ENCODE peak calls at places on chromosomes 5 and 9, in seven cellular contexts. One of them, this sample, is unnamed.

GRCh38 chr5:31774779-31775178 is 135.8 kb downstream of the PDZD2 start:
- DNase-seq in cardiac fibroblast: peak
- DNase-seq in GM23338: no peak
- DNase-seq in IMR-90: no peak
- DNase-seq in kidney epithelial cell: no peak
- DNase-seq in A673: no peak
- DNase-seq in endodermal cell: no peak
- DNase-seq in this sample: peak

GRCh38 chr5:85077581-85077980 is 692.9 kb upstream of the EDIL3 start:
- DNase-seq in cardiac fibroblast: no peak
- DNase-seq in GM23338: no peak
- DNase-seq in IMR-90: no peak
- DNase-seq in kidney epithelial cell: no peak
- DNase-seq in A673: no peak
- DNase-seq in endodermal cell: no peak
- DNase-seq in this sample: no peak

GRCh38 chr5:74281191-74281590 is 359.3 kb downstream of the ENC1 start:
- DNase-seq in cardiac fibroblast: no peak
- DNase-seq in GM23338: no peak
- DNase-seq in IMR-90: no peak
- DNase-seq in kidney epithelial cell: no peak
- DNase-seq in A673: no peak
- DNase-seq in endodermal cell: peak
- DNase-seq in this sample: no peak

GRCh38 chr9:112341741-112342140 is 8.3 kb upstream of the PTBP3 start:
- DNase-seq in cardiac fibroblast: peak
- DNase-seq in GM23338: peak
- DNase-seq in IMR-90: peak
- DNase-seq in kidney epithelial cell: peak
- DNase-seq in A673: no peak
- DNase-seq in endodermal cell: peak
- DNase-seq in this sample: peak

GRCh38 chr5:14270212-14270702 is 127.1 kb downstream of the TRIO start:
- DNase-seq in cardiac fibroblast: peak
- DNase-seq in GM23338: peak
- DNase-seq in IMR-90: peak
- DNase-seq in kidney epithelial cell: no peak
- DNase-seq in A673: peak
- DNase-seq in endodermal cell: peak
- DNase-seq in this sample: peak

GRCh38 chr5:39584921-39585320 is 160.1 kb upstream of the DAB2 start:
- DNase-seq in cardiac fibroblast: no peak
- DNase-seq in GM23338: no peak
- DNase-seq in IMR-90: peak
- DNase-seq in kidney epithelial cell: no peak
- DNase-seq in A673: no peak
- DNase-seq in endodermal cell: no peak
- DNase-seq in this sample: peak

GRCh38 chr5:168408561-168409321 is 77.5 kb upstream of the RARS1 start:
- DNase-seq in cardiac fibroblast: peak
- DNase-seq in GM23338: no peak
- DNase-seq in IMR-90: peak
- DNase-seq in kidney epithelial cell: no peak
- DNase-seq in A673: no peak
- DNase-seq in endodermal cell: no peak
- DNase-seq in this sample: peak

GRCh38 chr5:101904736-101905135 is 391.3 kb downstream of the SLCO4C1 start:
- DNase-seq in cardiac fibroblast: peak
- DNase-seq in GM23338: no peak
- DNase-seq in IMR-90: no peak
- DNase-seq in kidney epithelial cell: no peak
- DNase-seq in A673: no peak
- DNase-seq in endodermal cell: no peak
- DNase-seq in this sample: peak

GRCh38 chr9:12784461-12785250 is 9.8 kb downstream of the LURAP1L start:
- DNase-seq in cardiac fibroblast: peak
- DNase-seq in GM23338: no peak
- DNase-seq in IMR-90: peak
- DNase-seq in kidney epithelial cell: peak
- DNase-seq in A673: no peak
- DNase-seq in endodermal cell: no peak
- DNase-seq in this sample: peak

GRCh38 chr9:137055385-137056364 is 1.8 kb upstream of the ENTPD2 start:
- DNase-seq in cardiac fibroblast: peak
- DNase-seq in GM23338: no peak
- DNase-seq in IMR-90: peak
- DNase-seq in kidney epithelial cell: no peak
- DNase-seq in A673: peak
- DNase-seq in endodermal cell: no peak
- DNase-seq in this sample: peak

GRCh38 chr9:114721491-114722362 is 39.7 kb upstream of the TEX48 start:
- DNase-seq in cardiac fibroblast: no peak
- DNase-seq in GM23338: no peak
- DNase-seq in IMR-90: peak
- DNase-seq in kidney epithelial cell: no peak
- DNase-seq in A673: no peak
- DNase-seq in endodermal cell: peak
- DNase-seq in this sample: no peak

GRCh38 chr5:107968998-107969397 is 298.3 kb upstream of the EFNA5 start:
- DNase-seq in cardiac fibroblast: peak
- DNase-seq in GM23338: no peak
- DNase-seq in IMR-90: peak
- DNase-seq in kidney epithelial cell: no peak
- DNase-seq in A673: no peak
- DNase-seq in endodermal cell: no peak
- DNase-seq in this sample: peak

GRCh38 chr5:159301351-159301911 is 28.9 kb downstream of the IL12B start:
- DNase-seq in cardiac fibroblast: no peak
- DNase-seq in GM23338: no peak
- DNase-seq in IMR-90: peak
- DNase-seq in kidney epithelial cell: no peak
- DNase-seq in A673: peak
- DNase-seq in endodermal cell: no peak
- DNase-seq in this sample: no peak

GRCh38 chr9:109424618-109425017 is 73.5 kb downstream of the PTPN3 start:
- DNase-seq in cardiac fibroblast: no peak
- DNase-seq in GM23338: no peak
- DNase-seq in IMR-90: no peak
- DNase-seq in kidney epithelial cell: no peak
- DNase-seq in A673: no peak
- DNase-seq in endodermal cell: no peak
- DNase-seq in this sample: no peak

GRCh38 chr5:130710596-130710995 is 454.5 kb downstream of the HINT1 start:
- DNase-seq in cardiac fibroblast: peak
- DNase-seq in GM23338: no peak
- DNase-seq in IMR-90: no peak
- DNase-seq in kidney epithelial cell: peak
- DNase-seq in A673: no peak
- DNase-seq in endodermal cell: peak
- DNase-seq in this sample: peak

GRCh38 chr9:100352727-100353505 is at the start of gene TEX10:
- DNase-seq in cardiac fibroblast: peak
- DNase-seq in GM23338: peak
- DNase-seq in IMR-90: peak
- DNase-seq in kidney epithelial cell: peak
- DNase-seq in A673: peak
- DNase-seq in endodermal cell: peak
- DNase-seq in this sample: peak

GRCh38 chr9:100352201-100352726 is 478 bp downstream of the TEX10 start:
- DNase-seq in cardiac fibroblast: peak
- DNase-seq in GM23338: peak
- DNase-seq in IMR-90: peak
- DNase-seq in kidney epithelial cell: no peak
- DNase-seq in A673: peak
- DNase-seq in endodermal cell: peak
- DNase-seq in this sample: no peak

GRCh38 chr9:100355561-100355960 is 2.8 kb upstream of the TEX10 start:
- DNase-seq in cardiac fibroblast: no peak
- DNase-seq in GM23338: no peak
- DNase-seq in IMR-90: no peak
- DNase-seq in kidney epithelial cell: no peak
- DNase-seq in A673: no peak
- DNase-seq in endodermal cell: no peak
- DNase-seq in this sample: no peak

GRCh38 chr9:100351508-100351907 is 1.2 kb downstream of the TEX10 start:
- DNase-seq in cardiac fibroblast: no peak
- DNase-seq in GM23338: no peak
- DNase-seq in IMR-90: no peak
- DNase-seq in kidney epithelial cell: no peak
- DNase-seq in A673: no peak
- DNase-seq in endodermal cell: no peak
- DNase-seq in this sample: no peak

DNA sequence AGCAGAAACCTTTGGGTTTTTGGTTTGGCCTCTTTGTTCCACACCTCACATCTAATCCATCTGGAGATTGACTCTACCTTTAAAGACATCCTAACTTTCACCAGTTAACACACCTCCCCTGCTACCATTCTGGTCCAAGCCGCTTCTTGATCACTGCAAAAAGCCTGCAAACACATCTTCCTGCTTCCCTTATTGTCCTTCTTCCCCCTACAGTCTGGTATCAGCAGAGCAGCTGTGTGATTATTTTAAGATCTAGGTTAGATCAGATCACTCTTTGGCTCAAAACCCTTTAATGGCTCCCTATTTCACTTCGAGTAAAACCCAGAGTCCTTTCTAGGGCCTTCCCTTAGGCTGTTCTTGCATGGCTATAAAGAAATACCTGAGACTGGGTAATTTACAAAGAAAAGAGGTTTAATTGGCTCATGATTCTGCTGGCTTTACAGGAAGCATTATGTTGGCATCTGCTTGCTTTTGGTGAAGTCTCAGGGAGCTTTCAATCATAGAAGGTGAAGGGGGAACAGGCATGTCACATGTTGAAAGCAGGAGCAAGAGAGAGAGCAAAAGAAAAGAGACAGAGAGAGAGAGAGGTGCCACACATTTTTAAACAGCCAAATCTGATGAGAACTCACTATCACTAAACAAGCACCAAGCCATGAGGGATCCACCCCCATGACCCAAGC is 1.5 kb upstream of the TEX10 start:
- DNase-seq in cardiac fibroblast: no peak
- DNase-seq in GM23338: no peak
- DNase-seq in IMR-90: no peak
- DNase-seq in kidney epithelial cell: no peak
- DNase-seq in A673: no peak
- DNase-seq in endodermal cell: no peak
- DNase-seq in this sample: no peak
- TF ChIP-seq CTCF in cardiac fibroblast: no peak
- TF ChIP-seq CTCF in GM23338: no peak
- TF ChIP-seq CTCF in IMR-90: no peak
- TF ChIP-seq CTCF in kidney epithelial cell: no peak
- TF ChIP-seq CTCF in A673: no peak
- TF ChIP-seq CTCF in endodermal cell: no peak
- TF ChIP-seq CTCF in this sample: no peak

GRCh38 chr9:126499005-126499910 is 114.5 kb upstream of the LMX1B start:
- DNase-seq in cardiac fibroblast: peak
- DNase-seq in GM23338: peak
- DNase-seq in IMR-90: peak
- DNase-seq in kidney epithelial cell: no peak
- DNase-seq in A673: peak
- DNase-seq in endodermal cell: peak
- DNase-seq in this sample: peak

GRCh38 chr9:126501383-126502331 is 112.1 kb upstream of the LMX1B start:
- DNase-seq in cardiac fibroblast: no peak
- DNase-seq in GM23338: no peak
- DNase-seq in IMR-90: no peak
- DNase-seq in kidney epithelial cell: no peak
- DNase-seq in A673: no peak
- DNase-seq in endodermal cell: peak
- DNase-seq in this sample: no peak

GRCh38 chr9:126500600-126501382 is 112.9 kb upstream of the LMX1B start:
- DNase-seq in cardiac fibroblast: peak
- DNase-seq in GM23338: peak
- DNase-seq in IMR-90: peak
- DNase-seq in kidney epithelial cell: peak
- DNase-seq in A673: peak
- DNase-seq in endodermal cell: peak
- DNase-seq in this sample: peak

GRCh38 chr9:126498331-126498730 is 115.4 kb upstream of the LMX1B start:
- DNase-seq in cardiac fibroblast: no peak
- DNase-seq in GM23338: no peak
- DNase-seq in IMR-90: no peak
- DNase-seq in kidney epithelial cell: no peak
- DNase-seq in A673: no peak
- DNase-seq in endodermal cell: no peak
- DNase-seq in this sample: no peak

GRCh38 chr9:126499911-126500599 is 113.7 kb upstream of the LMX1B start:
- DNase-seq in cardiac fibroblast: no peak
- DNase-seq in GM23338: peak
- DNase-seq in IMR-90: no peak
- DNase-seq in kidney epithelial cell: no peak
- DNase-seq in A673: no peak
- DNase-seq in endodermal cell: peak
- DNase-seq in this sample: no peak
- H3K4me3 ChIP-seq in cardiac fibroblast: peak
- H3K4me3 ChIP-seq in GM23338: peak
- H3K4me3 ChIP-seq in IMR-90: peak
- H3K4me3 ChIP-seq in kidney epithelial cell: peak
- H3K4me3 ChIP-seq in A673: peak
- H3K4me3 ChIP-seq in endodermal cell: peak
- H3K4me3 ChIP-seq in this sample: peak

DNA sequence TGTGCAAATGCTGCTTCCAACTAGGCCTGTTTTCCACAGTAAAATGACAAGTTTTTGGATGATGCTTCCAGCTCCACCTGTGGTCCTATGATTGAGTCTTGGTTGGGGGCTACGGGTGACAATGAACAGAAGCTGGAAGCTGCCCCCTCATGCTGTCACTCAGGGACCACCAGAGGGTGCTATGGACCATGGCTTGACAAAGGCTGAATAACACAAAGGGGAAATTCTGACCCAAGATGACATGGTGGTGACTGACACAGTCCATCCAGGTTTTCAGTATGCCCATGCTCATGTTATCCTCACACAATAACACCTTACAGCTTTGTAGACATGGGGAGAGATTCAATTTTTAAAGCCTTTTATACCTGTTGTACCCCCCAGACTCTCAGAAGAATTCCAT is 23.9 kb upstream of the SAP30L start:
- DNase-seq in cardiac fibroblast: no peak
- DNase-seq in GM23338: peak
- DNase-seq in IMR-90: peak
- DNase-seq in kidney epithelial cell: no peak
- DNase-seq in A673: peak
- DNase-seq in endodermal cell: peak
- DNase-seq in this sample: peak
- TF ChIP-seq CTCF in cardiac fibroblast: peak
- TF ChIP-seq CTCF in GM23338: peak
- TF ChIP-seq CTCF in IMR-90: peak
- TF ChIP-seq CTCF in kidney epithelial cell: peak
- TF ChIP-seq CTCF in A673: peak
- TF ChIP-seq CTCF in endodermal cell: peak
- TF ChIP-seq CTCF in this sample: peak

DNA sequence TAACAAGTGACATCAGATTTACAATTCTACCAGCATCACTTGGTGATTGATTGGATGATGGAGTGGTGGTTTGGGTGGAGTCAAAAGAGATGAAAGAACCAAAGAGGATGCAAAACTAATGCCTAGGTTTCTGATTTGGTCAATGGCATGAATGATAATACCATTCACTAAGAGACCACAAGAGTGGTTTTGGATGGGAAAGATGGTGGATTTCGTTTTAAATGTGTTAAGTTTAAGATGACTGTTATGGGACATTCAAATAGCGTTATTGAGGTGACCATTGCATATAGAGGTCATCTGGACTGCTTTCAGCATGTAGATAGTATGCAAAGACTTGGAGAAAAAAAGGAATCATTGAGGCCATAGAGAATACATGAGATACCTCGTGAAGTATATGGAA is 3.6 kb downstream of the SMC5 start:
- DNase-seq in cardiac fibroblast: no peak
- DNase-seq in GM23338: no peak
- DNase-seq in IMR-90: no peak
- DNase-seq in kidney epithelial cell: no peak
- DNase-seq in A673: no peak
- DNase-seq in endodermal cell: no peak
- DNase-seq in this sample: no peak
- H3K4me3 ChIP-seq in cardiac fibroblast: no peak
- H3K4me3 ChIP-seq in GM23338: no peak
- H3K4me3 ChIP-seq in IMR-90: no peak
- H3K4me3 ChIP-seq in kidney epithelial cell: no peak
- H3K4me3 ChIP-seq in A673: no peak
- H3K4me3 ChIP-seq in endodermal cell: peak
- H3K4me3 ChIP-seq in this sample: no peak